ENCODE peak calls at places on chromosomes 12 and 14, in ten cellular contexts. O is body of pancreas; R is activated CD4-positive, CD25-positive, alpha-beta regulatory T cell treated with anti-CD3 and anti-CD28 coated beads, Interleukin-2, amount 50 U/mL, for 16 hours; U is NCI-H1048; T is pancreas; K is endothelial cell; Y is AG09319; P is adrenal gland; S is NCI-H2029; M is psoas muscle. Q is an unnamed sample.

GRCh38 chr12:10205251-10205807 is 7.3 kb upstream of the GABARAPL1 start:
- DNase-seq in O (no peak), R (no peak), U (no peak), T (no peak), K (no peak), Y (no peak), P (no peak), S (no peak), M (no peak), Q (no peak)

GRCh38 chr14:60756847-60757246 is 22.3 kb downstream of the MNAT1 start:
- DNase-seq in O (no peak), R (no peak), U (no peak), T (no peak), K (no peak), Y (no peak), P (no peak), S (no peak), M (no peak), Q (no peak)

GRCh38 chr12:54036620-54037359 is 3.9 kb downstream of the HOXC5 start:
- DNase-seq in O (no peak), R (no peak), U (no peak), T (no peak), K (no peak), Y (no peak), P (peak; percentile 82), S (no peak), M (peak; percentile 72), Q (no peak)

GRCh38 chr12:29691146-29691854 is 92.4 kb downstream of the TMTC1 start:
- DNase-seq in O (no peak), R (no peak), U (no peak), T (no peak), K (no peak), Y (no peak), P (no peak), S (no peak), M (no peak), Q (no peak)

GRCh38 chr14:68695326-68695768 is 97.5 kb downstream of the ZFP36L1 start:
- DNase-seq in O (no peak), R (no peak), U (no peak), T (no peak), K (no peak), Y (peak; percentile 95), P (peak; percentile 77), S (no peak), M (peak; percentile 73), Q (no peak)

GRCh38 chr12:27221625-27222387 is 22.3 kb upstream of the STK38L start:
- DNase-seq in O (no peak), R (no peak), U (no peak), T (no peak), K (no peak), Y (no peak), P (no peak), S (no peak), M (no peak), Q (no peak)

GRCh38 chr12:64990991-64991570 is 130.0 kb downstream of the WIF1 start:
- DNase-seq in O (no peak), R (no peak), U (no peak), T (no peak), K (no peak), Y (no peak), P (no peak), S (no peak), M (no peak), Q (no peak)

GRCh38 chr14:29802211-29802610 is 125.4 kb downstream of the PRKD1 start:
- DNase-seq in O (no peak), R (no peak), U (no peak), T (no peak), K (no peak), Y (no peak), P (no peak), S (no peak), M (no peak), Q (no peak)

GRCh38 chr12:4107911-4108697 is 165.5 kb upstream of the CCND2 start:
- DNase-seq in O (no peak), R (no peak), U (no peak), T (no peak), K (no peak), Y (no peak), P (no peak), S (no peak), M (no peak), Q (no peak)

GRCh38 chr12:25935355-25936144 is 22.9 kb upstream of the RASSF8 start:
- DNase-seq in O (no peak), R (no peak), U (no peak), T (no peak), K (no peak), Y (no peak), P (no peak), S (no peak), M (no peak), Q (no peak)

GRCh38 chr12:3293446-3294161 is 197.4 kb upstream of the PRMT8 start:
- DNase-seq in O (no peak), R (no peak), U (no peak), T (no peak), K (no peak), Y (no peak), P (no peak), S (no peak), M (no peak), Q (no peak)

GRCh38 chr14:100082723-100083122 is 17.5 kb downstream of the EVL start:
- DNase-seq in O (no peak), R (no peak), U (no peak), T (no peak), K (no peak), Y (no peak), P (no peak), S (no peak), M (no peak), Q (no peak)

GRCh38 chr12:51326762-51327439 is 2.9 kb upstream of the BIN2 start:
- DNase-seq in O (no peak), R (no peak), U (no peak), T (peak; percentile 37), K (no peak), Y (no peak), P (no peak), S (no peak), M (no peak), Q (no peak)

GRCh38 chr12:48197549-48197966 is 5.5 kb downstream of the OR10AD1 start:
- DNase-seq in O (no peak), R (no peak), U (no peak), T (no peak), K (no peak), Y (no peak), P (peak; percentile 41), S (no peak), M (no peak), Q (no peak)

GRCh38 chr12:86137936-86138335 is 118.3 kb downstream of the MGAT4C start:
- DNase-seq in O (no peak), R (no peak), U (no peak), T (no peak), K (no peak), Y (no peak), P (no peak), S (no peak), M (no peak), Q (no peak)

GRCh38 chr12:104930388-104931326 is 27.4 kb downstream of the SLC41A2 start:
- DNase-seq in O (no peak), R (peak; percentile 2), U (no peak), T (no peak), K (no peak), Y (no peak), P (no peak), S (no peak), M (no peak), Q (no peak)

GRCh38 chr12:46674818-46675217 is 151.0 kb downstream of the SLC38A4 start:
- DNase-seq in O (no peak), R (no peak), U (no peak), T (no peak), K (no peak), Y (no peak), P (no peak), S (no peak), M (no peak), Q (no peak)

Q was measured in left colon.